ENCODE peak calls at places on chromosomes 16 and 17, in four cellular contexts. N is heart right ventricle, B is ovary, D is activated T-helper 1 cell treated with Interleukin-2 at 50 U/mL for 16 hours. K is an unnamed sample.

GRCh38 chr16:4578961-4579530 is 22.9 kb downstream of the C16orf96 start:
- DNase-seq in N (no peak), B (no peak), D (no peak), K (no peak)

GRCh38 chr17:34601431-34601830 is 22.0 kb downstream of the TMEM132E start:
- DNase-seq in N (no peak), B (no peak), D (no peak), K (no peak)

GRCh38 chr16:27326738-27327585 is 13.2 kb downstream of the IL4R start:
- DNase-seq in N (peak; percentile 63), B (peak; percentile 50), D (no peak), K (peak; percentile 25)

GRCh38 chr16:65789148-65789545 is 577.3 kb upstream of the CDH5 start:
- DNase-seq in N (no peak), B (no peak), D (no peak), K (no peak)

GRCh38 chr16:56125922-56126321 is 65.4 kb upstream of the GNAO1 start:
- DNase-seq in N (no peak), B (no peak), D (no peak), K (no peak)

GRCh38 chr16:2926660-2927646 is 15.2 kb downstream of the FLYWCH1 start:
- DNase-seq in N (peak; percentile 82), B (peak; percentile 89), D (peak; percentile 70), K (peak; percentile 92)

GRCh38 chr16:87528690-87529579 is 36.1 kb upstream of the ZCCHC14 start:
- DNase-seq in N (no peak), B (no peak), D (no peak), K (no peak)

GRCh38 chr17:80782536-80783427 is 208.9 kb upstream of the CHMP6 start:
- DNase-seq in N (no peak), B (no peak), D (peak; percentile 35), K (peak; percentile 45)

GRCh38 chr17:41500131-41500911 is 5.1 kb downstream of the KRT13 start:
- DNase-seq in N (no peak), B (no peak), D (no peak), K (no peak)

K was measured in SK-MEL-5.